ENCODE peak calls at places on chromosomes 16 and 17, in six cellular contexts. X is type B pancreatic cell, V is pulmonary artery endothelial cell, I is NCI-H460, U is astrocyte of the spinal cord, Z is amniotic epithelial cell. K is an unnamed sample.
A peak's percentile ranks its signal among the peaks of the same experiment; 100 is the strongest.

GRCh38 chr17:9928601-9929341 is 23.7 kb upstream of the RCVRN start:
- DNase-seq in X (no peak), U (peak; percentile 76), V (no peak), I (peak; percentile 86), Z (peak; percentile 83), K (peak; percentile 70)

GRCh38 chr17:15954222-15954621 is 9.3 kb downstream of the ADORA2B start:
- DNase-seq in U (peak; percentile 55), Z (peak; percentile 86), X (no peak), I (peak; percentile 46), V (peak; percentile 89), K (no peak)

GRCh38 chr17:81735181-81736102 is 23.4 kb downstream of the SLC25A10 start:
- DNase-seq in U (no peak), X (peak; percentile 67), V (no peak), I (no peak), Z (no peak), K (no peak)

GRCh38 chr16:58464916-58465731 is 34.8 kb upstream of the NDRG4 start:
- DNase-seq in X (no peak), V (peak; percentile 33), Z (peak; percentile 28), U (no peak), I (peak; percentile 15), K (no peak)

GRCh38 chr17:76382305-76382802 is 2.1 kb upstream of the SPHK1 start:
- DNase-seq in Z (no peak), X (peak; percentile 81), V (no peak), I (no peak), U (peak; percentile 49), K (no peak)

GRCh38 chr16:56506941-56507340 is 12.9 kb downstream of the BBS2 start:
- DNase-seq in I (no peak), V (peak; percentile 63), X (no peak), Z (peak; percentile 30), U (peak; percentile 59), K (no peak)

GRCh38 chr17:79677646-79678045 is 53.1 kb upstream of the ENPP7 start:
- DNase-seq in Z (no peak), U (no peak), I (no peak), V (no peak), X (no peak), K (no peak)

GRCh38 chr17:56184650-56185049 is 31.4 kb downstream of the ANKFN1 start:
- DNase-seq in I (no peak), V (no peak), U (peak; percentile 32), X (no peak), Z (peak; percentile 88), K (no peak)

GRCh38 chr17:59365383-59365981 is 34.0 kb downstream of the YPEL2 start:
- DNase-seq in U (no peak), V (no peak), I (no peak), Z (peak; percentile 82), X (no peak), K (no peak)

GRCh38 chr16:13767215-13767614 is 152.7 kb upstream of the ERCC4 start:
- DNase-seq in Z (no peak), U (no peak), V (no peak), I (no peak), X (no peak), K (no peak)

GRCh38 chr17:28578246-28579195 is 1.8 kb upstream of the ALDOC start:
- DNase-seq in X (no peak), V (no peak), Z (no peak), I (no peak), U (no peak), K (no peak)

GRCh38 chr17:8060274-8060673 is 21.4 kb downstream of the ALOX15B start:
- DNase-seq in U (peak; percentile 66), Z (peak; percentile 53), I (peak; percentile 84), V (peak; percentile 24), X (peak; percentile 67), K (no peak)

GRCh38 chr17:50946891-50947843 is 81.0 kb upstream of the TOB1 start:
- DNase-seq in X (no peak), V (no peak), Z (no peak), U (no peak), I (no peak), K (no peak)

GRCh38 chr17:1414001-1414574 is 14.1 kb upstream of the YWHAE start:
- DNase-seq in I (no peak), X (no peak), U (no peak), V (no peak), Z (no peak), K (no peak)

K was measured in smooth muscle cell of the brain vasculature.